ENCODE peak calls at places on chromosomes 11 and 22, in eight cellular contexts. I, Y, G, Q, V, B, D and A are unnamed samples. For H3K4me1, the result is how much of the 10 kb centered on the place peaks cover.

GRCh38 chr11:79428406-79428805 is 12.4 kb downstream of the TENM4 start:
- DNase-seq in I (no peak), Y (no peak), G (no peak), Q (no peak), V (no peak), B (no peak), D (peak), A (no peak)

GRCh38 chr22:20174785-20175596 is 24.1 kb upstream of the CCDC188 start:
- DNase-seq in I (no peak), Y (no peak), G (no peak), Q (no peak), V (no peak), B (no peak), D (no peak), A (no peak)

GRCh38 chr22:38180841-38181452 is 683 bp downstream of the PLA2G6 start:
- DNase-seq in I (peak), Y (peak), G (peak), Q (no peak), V (no peak), B (peak), D (no peak), A (peak)

GRCh38 chr11:133919330-133920108 is 37.2 kb downstream of the IGSF9B start:
- DNase-seq in I (peak), Y (no peak), G (no peak), Q (no peak), V (no peak), B (no peak), D (no peak), A (no peak)

GRCh38 chr22:32052259-32052658 is 9.2 kb downstream of the SLC5A1 start:
- DNase-seq in I (no peak), Y (no peak), G (no peak), Q (no peak), V (no peak), B (no peak), D (no peak), A (no peak)

GRCh38 chr22:42644422-42645340 is 4.3 kb upstream of the ATP5MGL start:
- DNase-seq in I (no peak), Y (peak), G (peak), Q (no peak), V (no peak), B (no peak), D (no peak), A (no peak)

GRCh38 chr11:107716884-107717532 is 5.2 kb upstream of the SLN start:
- DNase-seq in I (no peak), Y (no peak), G (no peak), Q (no peak), V (no peak), B (no peak), D (no peak), A (no peak)

GRCh38 chr11:69554849-69555248 is 73.4 kb downstream of the LINC01488 start:
- DNase-seq in I (no peak), Y (no peak), G (no peak), Q (no peak), V (peak), B (no peak), D (no peak), A (no peak)

GRCh38 chr22:50282361-50283144 is 12.4 kb upstream of the MAPK11 start:
- DNase-seq in I (no peak), Y (peak), G (no peak), Q (no peak), V (peak), B (no peak), D (no peak), A (peak)

GRCh38 chr11:103070142-103070541 is 21.8 kb downstream of the DCUN1D5 start:
- DNase-seq in I (no peak), Y (no peak), G (peak), Q (no peak), V (no peak), B (no peak), D (no peak), A (no peak)

GRCh38 chr11:128509990-128510389 is 77.4 kb downstream of the ETS1 start:
- DNase-seq in I (no peak), Y (no peak), G (no peak), Q (no peak), V (no peak), B (no peak), D (no peak), A (no peak)

GRCh38 chr11:44954051-44954906 is 3.6 kb upstream of the TP53I11 start:
- DNase-seq in I (no peak), Y (no peak), G (no peak), Q (no peak), V (no peak), B (no peak), D (no peak), A (no peak)

GRCh38 chr11:29184939-29185890 is 831.6 kb downstream of the KCNA4 start:
- DNase-seq in I (no peak), Y (no peak), G (no peak), Q (no peak), V (no peak), B (no peak), D (no peak), A (no peak)

GRCh38 chr11:91435694-91436375 is 788.8 kb upstream of the FAT3 start:
- DNase-seq in I (peak), Y (peak), G (no peak), Q (peak), V (no peak), B (no peak), D (no peak), A (no peak)

GRCh38 chr11:75325713-75326438 is 25.6 kb downstream of the ARRB1 start:
- DNase-seq in I (no peak), Y (peak), G (peak), Q (no peak), V (no peak), B (no peak), D (no peak), A (no peak)

GRCh38 chr11:45662665-45663485 is 2.5 kb downstream of the CHST1 start:
- DNase-seq in I (peak), Y (no peak), G (peak), Q (no peak), V (no peak), B (peak), D (no peak), A (no peak)

GRCh38 chr22:17999851-18000250 is 24.5 kb downstream of the MICAL3 start:
- DNase-seq in I (no peak), Y (no peak), G (no peak), Q (no peak), V (peak), B (no peak), D (no peak), A (no peak)

GRCh38 chr11:12085371-12086251 is 24.8 kb upstream of the MICAL2 start:
- DNase-seq in I (no peak), Y (no peak), G (no peak), Q (no peak), V (no peak), B (no peak), D (no peak), A (no peak)

GRCh38 chr11:12086271-12087074 is 23.9 kb upstream of the MICAL2 start:
- DNase-seq in I (no peak), Y (peak), G (peak), Q (no peak), V (no peak), B (no peak), D (no peak), A (no peak)

GRCh38 chr11:12083380-12083779 is 27.0 kb upstream of the MICAL2 start:
- DNase-seq in I (peak), Y (no peak), G (no peak), Q (no peak), V (no peak), B (no peak), D (no peak), A (no peak)

GRCh38 chr11:12087075-12087775 is 23.2 kb upstream of the MICAL2 start:
- DNase-seq in I (peak), Y (no peak), G (peak), Q (no peak), V (no peak), B (peak), D (no peak), A (no peak)

GRCh38 chr11:12084191-12084717 is 26.1 kb upstream of the MICAL2 start:
- DNase-seq in I (no peak), Y (no peak), G (no peak), Q (no peak), V (no peak), B (no peak), D (no peak), A (no peak)
- H3K4me1 ChIP-seq in I (under half), Y (under half), G (half or more), Q (under half), V (under half), B (under half), D (half or more), A (under half)

GRCh38 chr11:132886335-132886734 is 646.0 kb downstream of the OPCML start:
- DNase-seq in I (no peak), Y (no peak), G (no peak), Q (no peak), V (no peak), B (no peak), D (no peak), A (no peak)

GRCh38 chr11:132883241-132883640 is 649.1 kb downstream of the OPCML start:
- DNase-seq in I (no peak), Y (no peak), G (no peak), Q (no peak), V (no peak), B (no peak), D (no peak), A (no peak)

DNA sequence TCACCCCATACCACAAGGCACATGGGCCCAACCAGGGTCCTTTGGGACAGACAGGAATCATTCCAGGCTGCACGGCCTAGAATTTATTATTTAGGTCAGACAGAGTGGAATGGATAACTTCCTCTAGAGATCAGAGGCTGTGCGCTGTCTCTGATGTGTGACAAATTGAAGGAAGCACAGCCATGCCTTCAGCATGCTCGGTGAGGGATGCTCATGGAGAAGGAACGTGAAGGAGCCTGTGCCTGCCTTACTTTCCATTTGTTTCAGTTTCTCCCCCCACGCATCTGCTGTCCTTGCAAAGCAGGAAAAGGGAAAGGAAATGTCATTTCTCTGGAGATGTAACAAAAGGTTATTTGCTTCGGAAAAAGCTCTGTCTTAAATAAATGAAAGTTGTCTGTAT is 644.1 kb downstream of the OPCML start:
- DNase-seq in I (no peak), Y (no peak), G (no peak), Q (no peak), V (no peak), B (no peak), D (no peak), A (no peak)
- H3K4me3 ChIP-seq in I (no peak), Y (no peak), G (no peak), Q (no peak), V (no peak), B (no peak), D (no peak), A (no peak)

GRCh38 chr11:65310215-65310614 is 4.5 kb upstream of the CDC42EP2 start:
- DNase-seq in I (no peak), Y (no peak), G (no peak), Q (no peak), V (no peak), B (no peak), D (no peak), A (no peak)

GRCh38 chr11:65308281-65308891 is 6.3 kb upstream of the CDC42EP2 start:
- DNase-seq in I (no peak), Y (peak), G (peak), Q (no peak), V (no peak), B (peak), D (no peak), A (no peak)

GRCh38 chr11:65310756-65311155 is 3.9 kb upstream of the CDC42EP2 start:
- DNase-seq in I (no peak), Y (no peak), G (no peak), Q (no peak), V (no peak), B (no peak), D (no peak), A (no peak)

GRCh38 chr11:65309006-65309405 is 5.7 kb upstream of the CDC42EP2 start:
- DNase-seq in I (no peak), Y (no peak), G (no peak), Q (no peak), V (no peak), B (no peak), D (no peak), A (no peak)

DNA sequence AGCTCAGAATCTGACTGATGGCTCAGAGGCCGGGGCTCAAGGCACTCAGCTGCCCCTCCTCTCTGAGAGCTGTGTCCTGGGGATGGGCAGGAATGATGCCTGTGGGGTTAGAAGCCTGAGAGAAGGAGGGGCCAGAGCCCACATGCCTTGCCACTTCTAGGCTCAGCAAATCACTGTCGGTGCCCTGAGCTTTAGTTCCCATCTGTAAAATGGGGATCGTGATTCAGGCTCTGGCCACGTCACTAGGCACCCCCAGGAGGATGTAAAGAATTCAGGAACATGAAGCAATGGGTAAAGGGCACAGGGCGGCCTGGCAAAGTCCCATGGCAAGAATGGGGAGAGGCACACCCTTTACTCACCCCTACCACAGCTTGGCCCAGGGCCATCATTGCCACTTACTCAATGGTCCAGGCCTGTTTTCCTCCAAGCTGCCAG is 3.5 kb upstream of the CDC42EP2 start:
- DNase-seq in I (no peak), Y (peak), G (no peak), Q (no peak), V (no peak), B (no peak), D (no peak), A (no peak)
- TF ChIP-seq POLR2AphosphoS5 in I (no peak), Y (no peak), G (no peak), Q (no peak), V (no peak), B (peak), D (no peak), A (no peak)

DNA sequence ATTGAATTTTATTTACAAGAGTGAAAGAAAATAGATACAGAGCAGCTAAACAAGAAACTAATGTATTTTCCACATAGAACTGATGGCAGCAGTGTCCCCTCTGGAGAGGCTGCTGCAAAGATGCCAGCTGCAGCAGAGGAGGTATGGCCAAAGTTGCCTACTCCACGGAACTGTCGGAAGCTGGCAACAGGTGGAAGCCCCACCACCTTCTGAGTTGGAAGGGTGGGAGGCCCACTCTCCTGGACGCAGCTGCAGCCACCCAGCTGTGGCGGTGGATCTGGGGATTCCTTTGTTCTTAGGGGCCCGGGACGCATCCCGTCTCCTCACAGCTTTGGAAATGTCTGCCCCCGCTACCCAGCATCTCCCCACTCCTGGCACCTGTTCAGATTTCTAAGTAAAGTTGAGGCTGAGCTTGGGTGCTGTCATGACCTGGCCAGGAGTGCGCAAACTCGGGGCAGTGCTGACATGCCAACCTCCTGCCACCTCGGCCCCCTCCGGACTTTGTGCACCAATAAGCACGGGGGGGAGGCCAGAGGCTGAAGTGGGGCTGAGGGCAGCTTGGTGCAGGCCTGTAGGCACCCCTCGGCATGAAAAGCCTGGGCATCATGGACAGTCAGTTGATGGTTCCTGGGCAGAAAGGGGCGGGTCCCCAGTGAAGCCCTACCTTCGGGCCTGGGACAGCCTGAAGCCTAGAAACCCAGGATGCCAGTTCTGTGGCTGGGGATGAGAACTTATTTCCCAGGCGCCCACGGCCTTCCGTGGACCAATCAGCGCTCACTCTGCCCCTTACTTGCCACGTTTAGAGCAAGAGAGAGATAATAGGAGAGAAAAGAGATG is 1071.4 kb downstream of the JRKL start:
- DNase-seq in I (no peak), Y (no peak), G (no peak), Q (no peak), V (no peak), B (peak), D (no peak), A (no peak)
- H3K4me1 ChIP-seq in I (under half), Y (under half), G (under half), Q (under half), V (under half), B (under half), D (under half), A (under half)